ENCODE peak calls at places on chromosomes 7 and 10, in seven cellular contexts. M is suprapubic skin, J is GM23338, U is sigmoid colon, R is Panc1, X is prostate gland, B is stomach. V is an unnamed sample.
A peak's percentile ranks its signal among the peaks of the same experiment; 100 is the strongest.

GRCh38 chr7:149292101-149292823 is 30.3 kb downstream of the ZNF783 start:
- DNase-seq in M (no peak), J (peak; percentile 52), U (no peak), R (no peak), X (no peak), B (no peak), V (no peak)

GRCh38 chr10:27626821-27627359 is 118.7 kb downstream of the MKX start:
- DNase-seq in M (no peak), J (no peak), U (no peak), R (no peak), X (no peak), B (no peak), V (no peak)

GRCh38 chr7:134140889-134141867 is 14.0 kb downstream of the LRGUK start:
- DNase-seq in M (peak; percentile 67), J (peak; percentile 94), U (peak; percentile 78), R (peak; percentile 64), X (peak; percentile 49), B (peak; percentile 70), V (peak; percentile 41)

GRCh38 chr10:111186385-111186784 is 109.6 kb downstream of the ADRA2A start:
- DNase-seq in M (no peak), J (no peak), U (no peak), R (no peak), X (no peak), B (no peak), V (no peak)

GRCh38 chr10:27433976-27434375 is 70.1 kb upstream of the RAB18 start:
- DNase-seq in M (no peak), J (no peak), U (no peak), R (no peak), X (no peak), B (no peak), V (no peak)

GRCh38 chr10:125166658-125167057 is 6.3 kb upstream of the CTBP2 start:
- DNase-seq in M (no peak), J (no peak), U (peak; percentile 27), R (no peak), X (no peak), B (peak; percentile 22), V (no peak)

GRCh38 chr7:51430480-51431086 is 114.0 kb upstream of the COBL start:
- DNase-seq in M (no peak), J (peak; percentile 87), U (no peak), R (peak; percentile 39), X (peak; percentile 38), B (no peak), V (peak; percentile 42)

GRCh38 chr10:93701903-93702277 is 502 bp downstream of the FRA10AC1 start:
- DNase-seq in M (no peak), J (peak; percentile 34), U (no peak), R (no peak), X (peak; percentile 8), B (no peak), V (peak; percentile 78)

GRCh38 chr7:2471396-2471795 is 4.8 kb downstream of the GRIFIN start:
- DNase-seq in M (peak; percentile 63), J (peak; percentile 65), U (peak; percentile 86), R (no peak), X (no peak), B (no peak), V (no peak)

GRCh38 chr7:46478046-46478445 is 557.0 kb upstream of the IGFBP3 start:
- DNase-seq in M (no peak), J (no peak), U (no peak), R (no peak), X (no peak), B (no peak), V (no peak)

GRCh38 chr7:107816053-107816566 is 13.1 kb upstream of the SLC26A3 start:
- DNase-seq in M (no peak), J (no peak), U (no peak), R (no peak), X (no peak), B (no peak), V (no peak)

GRCh38 chr7:45295222-45295621 is 137.6 kb downstream of the RAMP3 start:
- DNase-seq in M (no peak), J (no peak), U (no peak), R (no peak), X (no peak), B (no peak), V (no peak)

GRCh38 chr7:1569016-1569415 is 816 bp downstream of the PSMG3 start:
- DNase-seq in M (peak; percentile 66), J (no peak), U (no peak), R (no peak), X (no peak), B (no peak), V (peak; percentile 64)

GRCh38 chr7:132544025-132544424 is 32.2 kb downstream of the PLXNA4 start:
- DNase-seq in M (no peak), J (no peak), U (no peak), R (no peak), X (no peak), B (no peak), V (no peak)

GRCh38 chr7:151663382-151664100 is 143.8 kb upstream of the RHEB start:
- DNase-seq in M (no peak), J (no peak), U (no peak), R (no peak), X (no peak), B (no peak), V (no peak)

GRCh38 chr10:37937864-37938263 is 38.6 kb downstream of the ZNF25 start:
- DNase-seq in M (no peak), J (no peak), U (no peak), R (no peak), X (no peak), B (no peak), V (no peak)

DNA sequence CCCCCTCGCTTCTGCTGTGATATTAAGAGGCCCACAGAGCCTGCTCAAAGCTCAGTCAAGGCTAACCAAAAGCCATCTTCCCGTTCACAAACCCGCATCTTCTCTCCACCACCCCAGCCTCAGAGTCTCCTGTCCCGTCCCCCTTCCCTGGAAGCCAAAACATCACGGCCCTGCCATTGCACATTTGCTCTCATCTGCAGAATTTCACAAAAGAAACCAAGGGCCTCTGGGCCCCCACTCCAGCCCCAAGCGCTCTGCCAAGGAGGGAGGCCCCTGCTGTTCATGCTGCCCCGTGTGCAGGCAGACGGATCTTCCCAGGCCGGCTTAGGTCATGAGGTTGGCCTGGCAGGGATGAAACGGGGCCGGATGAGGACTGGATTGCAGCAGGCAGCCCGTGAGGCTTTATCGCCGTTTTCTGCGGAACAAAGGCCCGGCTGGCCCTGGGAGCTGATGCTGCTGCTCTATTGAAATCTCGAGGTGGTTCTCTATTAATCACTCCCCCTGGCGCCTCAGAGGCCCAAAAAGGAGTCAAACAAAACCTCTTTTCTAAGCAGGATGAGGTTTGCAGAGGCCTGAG is 31.5 kb upstream of the FOXK1 start:
- DNase-seq in M (no peak), J (peak; percentile 72), U (peak; percentile 72), R (no peak), X (no peak), B (no peak), V (no peak)
- TF ChIP-seq CTCF in M (no peak), J (no peak), U (no peak), R (no peak), X (no peak), B (no peak), V (no peak)

DNA sequence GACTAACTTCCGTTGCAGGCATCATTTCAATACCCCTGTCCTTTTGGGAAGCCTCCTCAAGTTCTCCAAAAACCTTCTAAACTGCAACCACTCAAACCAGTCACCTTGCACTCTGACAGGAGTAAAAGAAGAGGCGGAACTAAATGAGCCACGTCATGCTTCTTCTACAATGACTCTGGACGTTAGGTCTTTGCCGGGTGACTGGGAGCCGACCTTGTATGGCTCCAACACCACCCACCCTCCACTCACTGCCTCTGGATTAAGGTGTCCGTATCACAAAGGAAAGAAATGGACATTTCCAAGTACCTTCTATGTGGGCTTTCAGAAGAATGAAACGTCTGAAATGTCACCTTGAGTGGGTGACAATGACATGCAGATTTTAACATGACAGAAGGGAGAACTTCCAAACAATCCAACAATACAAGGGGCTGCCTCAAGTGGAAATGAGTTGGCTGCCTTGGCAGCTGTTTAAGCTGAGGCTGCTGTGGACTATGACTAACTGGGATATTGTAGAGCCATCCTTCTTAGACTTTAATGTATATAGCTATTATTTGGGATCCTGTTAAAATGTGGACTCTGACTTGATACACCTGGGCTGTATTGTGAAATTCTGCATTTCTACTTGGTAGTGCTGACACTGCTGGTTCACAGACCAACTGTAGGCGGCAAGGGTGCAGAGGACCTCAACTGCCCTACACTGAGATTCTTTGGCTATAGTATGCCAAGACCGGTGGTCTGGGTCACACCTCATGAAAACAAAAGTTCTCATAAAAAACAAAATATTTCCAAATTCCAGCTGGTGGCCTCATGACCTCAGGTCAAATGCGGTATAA is 33.8 kb upstream of the PDLIM1 start:
- DNase-seq in M (no peak), J (no peak), U (no peak), R (no peak), X (no peak), B (no peak), V (no peak)
- TF ChIP-seq POLR2AphosphoS5 in M (no peak), J (no peak), U (no peak), R (no peak), X (no peak), B (no peak), V (no peak)

GRCh38 chr10:97116534-97117162 is 69.1 kb downstream of the SLIT1 start:
- DNase-seq in M (no peak), J (no peak), U (no peak), R (no peak), X (no peak), B (no peak), V (no peak)

GRCh38 chr10:97115846-97116245 is 69.9 kb downstream of the SLIT1 start:
- DNase-seq in M (no peak), J (no peak), U (no peak), R (no peak), X (no peak), B (no peak), V (no peak)

GRCh38 chr10:97119058-97119832 is 66.5 kb downstream of the SLIT1 start:
- DNase-seq in M (no peak), J (no peak), U (peak; percentile 61), R (no peak), X (no peak), B (no peak), V (no peak)

GRCh38 chr10:97120370-97120769 is 65.4 kb downstream of the SLIT1 start:
- DNase-seq in M (no peak), J (no peak), U (no peak), R (no peak), X (no peak), B (no peak), V (no peak)

GRCh38 chr10:97117372-97117771 is 68.4 kb downstream of the SLIT1 start:
- DNase-seq in M (no peak), J (peak; percentile 44), U (no peak), R (peak; percentile 5), X (no peak), B (no peak), V (no peak)
- TF ChIP-seq CTCF in M (no peak), J (peak; percentile 59), U (no peak), R (no peak), X (peak; percentile 14), B (peak; percentile 21), V (peak; percentile 1)

DNA sequence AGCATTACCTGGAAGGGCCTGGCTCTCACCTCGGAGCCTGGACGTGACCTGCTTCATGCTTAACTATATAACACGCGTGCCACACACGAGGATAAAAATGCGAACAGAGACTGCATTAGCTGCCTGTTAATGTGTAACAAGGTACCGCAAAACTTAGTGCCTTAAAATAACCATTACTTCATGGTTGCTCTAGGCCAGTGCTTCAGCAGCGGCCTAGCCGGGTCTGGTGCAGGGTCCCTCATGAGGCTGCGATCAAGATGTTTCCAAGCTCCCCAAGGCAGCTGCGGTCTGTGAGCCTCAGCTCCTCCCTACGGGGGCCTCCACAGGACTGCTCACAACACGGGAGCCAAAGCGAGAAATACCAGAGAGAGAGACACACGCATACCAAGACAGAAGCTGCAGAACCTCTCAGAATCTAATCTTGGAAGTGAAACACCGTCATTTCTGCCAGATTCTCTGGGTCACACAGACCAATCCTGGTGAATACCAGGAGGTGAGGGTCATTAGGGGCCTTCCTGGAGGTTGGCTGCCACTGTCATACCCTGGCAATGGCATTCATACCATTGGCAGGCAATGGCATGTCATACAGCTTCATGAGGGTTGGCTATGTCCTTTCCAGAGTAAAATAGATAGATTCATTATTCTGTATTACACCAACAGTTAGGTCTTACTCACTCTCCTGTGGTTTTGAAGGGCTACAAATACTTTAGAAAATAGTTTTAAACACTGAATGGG is 94.5 kb downstream of the HIPK2 start:
- DNase-seq in M (no peak), J (no peak), U (no peak), R (no peak), X (no peak), B (no peak), V (no peak)
- TF ChIP-seq POLR2AphosphoS5 in M (no peak), J (no peak), U (no peak), R (no peak), X (no peak), B (no peak), V (no peak)